ENCODE peak calls at places on chromosomes 13 and 19, in eight cellular contexts. T is fibroblast of mammary gland, O is A673, B is heart right ventricle, P is endothelial cell of umbilical vein, M is AG09309, S is cardiac fibroblast, R is neural progenitor cell. W is an unnamed sample.

GRCh38 chr19:8585894-8586750 is 8.9 kb upstream of the MYO1F start:
- DNase-seq in T (no peak), O (peak), B (no peak), P (no peak), M (no peak), S (peak), R (peak), W (peak)

GRCh38 chr19:10430505-10431253 is 10.3 kb downstream of the PDE4A start:
- DNase-seq in T (no peak), O (no peak), B (peak), P (no peak), M (no peak), S (peak), R (peak), W (no peak)

GRCh38 chr19:7657047-7657779 is 11.6 kb upstream of the RETN start:
- DNase-seq in T (peak), O (no peak), B (no peak), P (no peak), M (no peak), S (no peak), R (peak), W (no peak)

GRCh38 chr13:41495044-41495443 is 37.7 kb downstream of the RGCC start:
- DNase-seq in T (no peak), O (no peak), B (peak), P (no peak), M (no peak), S (no peak), R (peak), W (no peak)

GRCh38 chr19:40858109-40858508 is 7.9 kb upstream of the CYP2A6 start:
- DNase-seq in T (no peak), O (no peak), B (no peak), P (no peak), M (no peak), S (no peak), R (no peak), W (no peak)

GRCh38 chr13:113809934-113810333 is 50.9 kb downstream of the TMEM255B start:
- DNase-seq in T (no peak), O (no peak), B (no peak), P (no peak), M (no peak), S (no peak), R (no peak), W (no peak)

GRCh38 chr13:43132911-43133310 is 109.5 kb downstream of the DNAJC15 start:
- DNase-seq in T (no peak), O (no peak), B (no peak), P (no peak), M (no peak), S (no peak), R (peak), W (no peak)

GRCh38 chr13:51249254-51249653 is 27.1 kb downstream of the FAM124A start:
- DNase-seq in T (peak), O (no peak), B (no peak), P (no peak), M (no peak), S (no peak), R (no peak), W (no peak)

GRCh38 chr19:43552198-43552450 is 19.1 kb downstream of the ZNF575 start:
- DNase-seq in T (no peak), O (no peak), B (no peak), P (no peak), M (no peak), S (no peak), R (no peak), W (no peak)

DNA sequence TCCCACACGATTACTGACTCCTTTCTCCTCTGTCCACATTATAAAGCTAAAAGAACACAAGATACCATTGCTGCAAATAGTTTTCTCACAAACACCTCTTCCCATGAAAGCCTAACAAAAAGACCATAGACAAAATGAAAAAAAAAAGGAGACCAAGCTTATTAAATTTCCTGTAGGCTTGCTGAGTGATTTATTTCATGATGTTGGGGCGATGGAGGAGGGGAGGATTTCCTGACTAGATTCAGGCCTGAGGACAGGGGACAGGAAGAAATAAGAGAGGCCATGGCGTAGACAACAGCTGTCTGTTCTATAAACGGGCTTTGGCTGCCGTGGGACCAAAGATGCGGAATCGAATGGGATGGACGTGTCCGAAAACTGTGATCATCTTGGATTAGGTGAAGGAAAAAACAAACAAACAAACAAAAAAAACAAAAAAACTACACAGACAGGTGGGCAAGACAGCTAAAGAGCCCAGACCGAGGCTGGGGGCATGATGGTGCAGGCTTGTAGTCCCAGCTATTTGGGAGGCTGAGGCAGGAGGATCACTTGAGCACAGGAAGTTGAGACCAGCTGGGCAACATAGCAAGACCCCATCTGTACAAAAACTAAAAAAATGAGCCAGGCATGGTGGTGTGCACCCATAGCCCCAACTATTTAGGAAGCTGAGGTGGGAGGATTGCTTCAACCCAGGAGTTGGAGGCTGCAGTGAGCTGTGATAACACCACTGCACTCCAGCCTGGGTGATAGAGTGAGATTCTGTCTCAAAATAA is 5.3 kb downstream of the TMPRSS9 start:
- DNase-seq in T (no peak), O (peak), B (no peak), P (peak), M (no peak), S (no peak), R (no peak), W (no peak)
- TF ChIP-seq CTCF in T (no peak), O (no peak), B (no peak), P (no peak), M (no peak), S (no peak), R (no peak), W (no peak)

GRCh38 chr13:22589880-22590279 is 590.9 kb upstream of the SGCG start:
- DNase-seq in T (no peak), O (no peak), B (no peak), P (no peak), M (no peak), S (no peak), R (no peak), W (no peak)

GRCh38 chr13:22596157-22596863 is 584.5 kb upstream of the SGCG start:
- DNase-seq in T (peak), O (no peak), B (no peak), P (no peak), M (no peak), S (no peak), R (no peak), W (no peak)

GRCh38 chr13:22592515-22592914 is 588.3 kb upstream of the SGCG start:
- DNase-seq in T (peak), O (no peak), B (no peak), P (no peak), M (no peak), S (no peak), R (no peak), W (no peak)

GRCh38 chr13:22594041-22594440 is 586.7 kb upstream of the SGCG start:
- DNase-seq in T (no peak), O (no peak), B (no peak), P (no peak), M (no peak), S (no peak), R (no peak), W (no peak)
- TF ChIP-seq CTCF in T (no peak), O (no peak), B (no peak), P (no peak), M (no peak), S (no peak), R (no peak), W (no peak)

GRCh38 chr19:39341720-39342604 is at the start of gene SAMD4B:
- DNase-seq in T (peak), O (peak), B (peak), P (peak), M (peak), S (peak), R (peak), W (peak)
- TF ChIP-seq CTCF in T (peak), O (peak), B (peak), P (peak), M (peak), S (peak), R (peak), W (peak)

DNA sequence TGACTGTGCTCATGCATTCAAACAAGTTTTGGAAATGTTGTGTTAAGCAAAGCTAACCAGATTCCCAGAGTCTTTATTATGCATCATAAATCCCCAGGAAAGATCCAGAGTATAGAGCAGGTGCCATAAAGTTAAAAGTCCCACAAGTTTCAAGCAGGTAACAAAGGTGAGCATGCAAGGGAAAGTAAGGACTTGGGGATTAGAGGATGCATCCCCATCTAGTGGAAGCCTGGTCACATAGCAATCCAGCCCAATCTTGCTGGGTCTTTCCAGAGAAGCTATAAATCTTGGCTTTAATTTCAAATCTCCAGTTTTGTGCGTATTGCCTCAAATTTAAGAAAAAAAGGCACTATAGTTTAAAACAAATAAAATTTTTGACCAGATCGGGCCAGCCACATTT is 72.7 kb downstream of the ZNF254 start:
- DNase-seq in T (peak), O (no peak), B (no peak), P (no peak), M (no peak), S (peak), R (no peak), W (no peak)
- TF ChIP-seq CTCF in T (peak), O (no peak), B (peak), P (peak), M (peak), S (peak), R (peak), W (no peak)